ENCODE peak calls at places on chromosomes 3 and 15, in five cellular contexts. I is mesothelial cell of epicardium; K is stimulated activated CD8-positive, alpha-beta memory T cell treated with anti-CD3 and anti-CD28 coated beads, Interleukin-4, amount 100 ng/mL, for 4 hours; C is NCI-H2081; V is tibial nerve. B is an unnamed sample.

GRCh38 chr15:70245932-70246622 is 148.4 kb upstream of the TLE3 start:
- DNase-seq in I (no peak), V (no peak), C (no peak), K (no peak), B (no peak)

GRCh38 chr3:172177046-172177445 is 137.7 kb downstream of the FNDC3B start:
- DNase-seq in I (no peak), C (no peak), K (no peak), V (peak; percentile 32), B (no peak)

GRCh38 chr15:49380912-49381311 is 42.1 kb upstream of the FGF7 start:
- DNase-seq in I (no peak), K (no peak), V (no peak), C (no peak), B (no peak)

GRCh38 chr3:174206607-174207192 is 652.4 kb upstream of the NAALADL2 start:
- DNase-seq in C (no peak), V (no peak), K (no peak), I (no peak), B (no peak)

GRCh38 chr15:41878355-41878699 is 15.5 kb downstream of the SPTBN5 start:
- DNase-seq in C (no peak), V (no peak), I (no peak), K (no peak), B (no peak)

GRCh38 chr3:184592411-184593200 is 31.0 kb downstream of the EPHB3 start:
- DNase-seq in C (no peak), I (no peak), K (no peak), V (no peak), B (no peak)

GRCh38 chr3:172591876-172592771 is 68.9 kb upstream of the TNFSF10 start:
- DNase-seq in V (no peak), K (peak; percentile 54), I (no peak), C (no peak), B (no peak)

GRCh38 chr3:16511561-16512434 is 1.7 kb downstream of the RFTN1 start:
- DNase-seq in C (peak; percentile 80), I (no peak), K (peak; percentile 65), V (peak; percentile 70), B (peak; percentile 84)

GRCh38 chr3:134294302-134294925 is 43.8 kb upstream of the RYK start:
- DNase-seq in V (no peak), K (peak; percentile 24), C (no peak), I (no peak), B (no peak)

GRCh38 chr3:187684880-187685279 is 14.7 kb upstream of the SST start:
- DNase-seq in I (no peak), K (no peak), V (no peak), C (no peak), B (no peak)

GRCh38 chr3:14680716-14681115 is 5.8 kb downstream of the C3orf20 start:
- DNase-seq in K (no peak), V (no peak), I (no peak), C (no peak), B (no peak)

GRCh38 chr15:73633991-73634495 is 854 bp upstream of the NPTN start:
- DNase-seq in C (no peak), K (no peak), V (no peak), I (no peak), B (no peak)

GRCh38 chr3:46829699-46830208 is 33.5 kb downstream of the MYL3 start:
- DNase-seq in I (no peak), V (no peak), K (no peak), C (no peak), B (no peak)

GRCh38 chr3:152554980-152555379 is 280.0 kb upstream of the P2RY1 start:
- DNase-seq in V (peak; percentile 66), I (no peak), C (no peak), K (no peak), B (peak; percentile 70)

GRCh38 chr3:57963811-57964346 is 44.3 kb upstream of the FLNB start:
- DNase-seq in K (no peak), I (no peak), V (no peak), C (no peak), B (no peak)

GRCh38 chr3:159082514-159082913 is 280.7 kb downstream of the MFSD1 start:
- DNase-seq in K (no peak), V (no peak), I (no peak), C (no peak), B (no peak)

GRCh38 chr3:194998417-194998816 is 272.5 kb downstream of the XXYLT1 start:
- DNase-seq in K (no peak), V (no peak), C (no peak), I (no peak), B (no peak)

GRCh38 chr3:85170646-85171045 is 211.9 kb downstream of the CADM2 start:
- DNase-seq in K (no peak), C (no peak), I (no peak), V (no peak), B (no peak)

GRCh38 chr3:23629181-23629893 is 176.4 kb upstream of the UBE2E1 start:
- DNase-seq in C (no peak), I (no peak), V (no peak), K (no peak), B (no peak)

GRCh38 chr3:13564751-13565560 is 16.0 kb downstream of the FBLN2 start:
- DNase-seq in C (no peak), I (no peak), K (no peak), V (no peak), B (no peak)

GRCh38 chr15:76376029-76376428 is 39.5 kb downstream of the ISL2 start:
- DNase-seq in K (no peak), I (no peak), C (no peak), V (no peak), B (no peak)

GRCh38 chr3:143084856-143085731 is 34.5 kb upstream of the CHST2 start:
- DNase-seq in K (no peak), I (no peak), V (no peak), C (no peak), B (no peak)

GRCh38 chr15:65421360-65422215 is 1.2 kb downstream of the IGDCC4 start:
- DNase-seq in I (peak; percentile 62), V (no peak), C (no peak), K (no peak), B (peak; percentile 74)

B was measured in tibial artery.